ENCODE peak calls at places on chromosomes 3 and 15, in four cellular contexts. One of them, this sample, is unnamed.

GRCh38 chr15:93470042-93470441 is 381.0 kb upstream of the RGMA start:
- DNase-seq in C1 segment of cervical spinal cord: no peak
- DNase-seq in AG20443: no peak
- DNase-seq in omental fat pad: no peak
- DNase-seq in this sample: no peak

GRCh38 chr3:72791132-72791531 is 57.1 kb downstream of the SHQ1 start:
- DNase-seq in omental fat pad: no peak
- DNase-seq in C1 segment of cervical spinal cord: no peak
- DNase-seq in AG20443: no peak
- DNase-seq in this sample: peak; percentile 8

GRCh38 chr3:120067090-120067489 is 27.2 kb downstream of the GSK3B start:
- DNase-seq in AG20443: no peak
- DNase-seq in C1 segment of cervical spinal cord: no peak
- DNase-seq in omental fat pad: no peak
- DNase-seq in this sample: no peak

GRCh38 chr15:70102827-70103226 is 5.1 kb upstream of the TLE3 start:
- DNase-seq in omental fat pad: no peak
- DNase-seq in C1 segment of cervical spinal cord: no peak
- DNase-seq in AG20443: no peak
- DNase-seq in this sample: no peak

GRCh38 chr3:43477600-43477999 is 144.2 kb downstream of the ANO10 start:
- DNase-seq in omental fat pad: no peak
- DNase-seq in AG20443: no peak
- DNase-seq in C1 segment of cervical spinal cord: no peak
- DNase-seq in this sample: no peak

GRCh38 chr3:13414040-13414729 is 5.9 kb downstream of the NUP210 start:
- DNase-seq in omental fat pad: no peak
- DNase-seq in C1 segment of cervical spinal cord: peak; percentile 10
- DNase-seq in AG20443: no peak
- DNase-seq in this sample: no peak

GRCh38 chr15:101050647-101051290 is 131.6 kb downstream of the LRRK1 start:
- DNase-seq in AG20443: no peak
- DNase-seq in omental fat pad: peak; percentile 7
- DNase-seq in C1 segment of cervical spinal cord: no peak
- DNase-seq in this sample: no peak

GRCh38 chr15:31615643-31616415 is 289.2 kb downstream of the KLF13 start:
- DNase-seq in C1 segment of cervical spinal cord: no peak
- DNase-seq in omental fat pad: no peak
- DNase-seq in AG20443: no peak
- DNase-seq in this sample: no peak

GRCh38 chr3:46943237-46944187 is 33.0 kb downstream of the CCDC12 start:
- DNase-seq in omental fat pad: no peak
- DNase-seq in C1 segment of cervical spinal cord: no peak
- DNase-seq in AG20443: no peak
- DNase-seq in this sample: no peak

GRCh38 chr15:23072633-23073032 is 33.3 kb upstream of the TUBGCP5 start:
- DNase-seq in C1 segment of cervical spinal cord: no peak
- DNase-seq in omental fat pad: no peak
- DNase-seq in AG20443: no peak
- DNase-seq in this sample: no peak

GRCh38 chr15:51172190-51172589 is 77.5 kb upstream of the TNFAIP8L3 start:
- DNase-seq in AG20443: peak; percentile 60
- DNase-seq in omental fat pad: no peak
- DNase-seq in C1 segment of cervical spinal cord: no peak
- DNase-seq in this sample: peak; percentile 30

GRCh38 chr15:50262533-50262932 is 3.0 kb downstream of the HDC start:
- DNase-seq in AG20443: no peak
- DNase-seq in C1 segment of cervical spinal cord: no peak
- DNase-seq in omental fat pad: no peak
- DNase-seq in this sample: no peak

GRCh38 chr15:59994855-59995557 is 9.1 kb upstream of the FOXB1 start:
- DNase-seq in omental fat pad: no peak
- DNase-seq in AG20443: no peak
- DNase-seq in C1 segment of cervical spinal cord: no peak
- DNase-seq in this sample: no peak

GRCh38 chr3:71972031-71972430 is 187.1 kb upstream of the PROK2 start:
- DNase-seq in AG20443: peak; percentile 29
- DNase-seq in omental fat pad: no peak
- DNase-seq in C1 segment of cervical spinal cord: no peak
- DNase-seq in this sample: no peak

GRCh38 chr15:63858881-63859280 is 25.1 kb upstream of the HERC1 start:
- DNase-seq in C1 segment of cervical spinal cord: no peak
- DNase-seq in omental fat pad: no peak
- DNase-seq in AG20443: no peak
- DNase-seq in this sample: peak; percentile 18